ENCODE peak calls at places on chromosomes 12 and 14, in four cellular contexts. U is tibial nerve, D is mammary epithelial cell, L is SJSA1. W is an unnamed sample. For H3K9me3 and H3K4me1, the result is how much of the 10 kb centered on the place peaks cover.

GRCh38 chr12:32780111-32780510 is 24.4 kb upstream of the YARS2 start:
- DNase-seq in U (no peak), D (no peak), L (no peak), W (no peak)

GRCh38 chr12:64219135-64219534 is 3.0 kb downstream of the KICS2 start:
- DNase-seq in U (no peak), L (no peak), D (no peak), W (no peak)

GRCh38 chr14:77086017-77086727 is 11.9 kb upstream of the CIPC start:
- DNase-seq in U (no peak), L (no peak), D (peak), W (peak)

GRCh38 chr12:15116073-15116472 is 105.1 kb downstream of the RERG start:
- DNase-seq in L (no peak), D (no peak), U (no peak), W (no peak)

GRCh38 chr14:57974896-57975295 is 109.0 kb upstream of the SLC35F4 start:
- DNase-seq in D (peak), U (no peak), L (no peak), W (no peak)

GRCh38 chr12:117064049-117064448 is 35.2 kb downstream of the TESC start:
- DNase-seq in D (no peak), U (no peak), L (no peak), W (no peak)

GRCh38 chr14:81219821-81220487 is 805 bp downstream of the GTF2A1 start:
- DNase-seq in D (no peak), U (no peak), L (no peak), W (no peak)

GRCh38 chr12:57724936-57725740 is 13.4 kb downstream of the AGAP2 start:
- DNase-seq in L (peak), D (no peak), U (no peak), W (no peak)

GRCh38 chr12:96882862-96883261 is 24.2 kb upstream of the NEDD1 start:
- DNase-seq in U (no peak), L (peak), D (peak), W (peak)

GRCh38 chr12:117188961-117189724 is 1.1 kb downstream of the FBXO21 start:
- DNase-seq in U (peak), L (no peak), D (peak), W (peak)

GRCh38 chr12:6056406-6057211 is 67.9 kb downstream of the VWF start:
- DNase-seq in L (no peak), U (no peak), D (no peak), W (peak)

GRCh38 chr12:32032205-32032810 is 73.1 kb downstream of the RESF1 start:
- DNase-seq in U (no peak), L (no peak), D (no peak), W (peak)

GRCh38 chr12:69540606-69541386 is 44.5 kb upstream of the CCT2 start:
- DNase-seq in D (no peak), L (no peak), U (no peak), W (peak)

GRCh38 chr14:64764641-64765520 is 60.7 kb downstream of the PLEKHG3 start:
- DNase-seq in L (peak), D (peak), U (peak), W (peak)

GRCh38 chr12:127893875-127894635 is 372.9 kb upstream of the TMEM132C start:
- DNase-seq in L (no peak), D (no peak), U (no peak), W (no peak)

GRCh38 chr12:108605000-108605689 is 7.3 kb upstream of the TMEM119 start:
- DNase-seq in U (no peak), D (no peak), L (peak), W (peak)

GRCh38 chr12:117501470-117501869 is 140.0 kb upstream of the NOS1 start:
- DNase-seq in D (no peak), U (no peak), L (no peak), W (no peak)

GRCh38 chr12:25034676-25035075 is 85.8 kb upstream of the BCAT1 start:
- DNase-seq in L (no peak), U (no peak), D (peak), W (no peak)

GRCh38 chr14:31266437-31267331 is 59.1 kb upstream of the HECTD1 start:
- DNase-seq in U (no peak), D (no peak), L (no peak), W (no peak)

GRCh38 chr14:56318393-56319115 is 200.3 kb downstream of the PELI2 start:
- DNase-seq in U (no peak), D (no peak), L (no peak), W (no peak)

GRCh38 chr12:121568503-121568902 is 12.3 kb downstream of the KDM2B start:
- DNase-seq in D (no peak), U (no peak), L (no peak), W (no peak)

GRCh38 chr14:54669759-54670630 is 103.1 kb downstream of the SAMD4A start:
- DNase-seq in D (no peak), U (peak), L (peak), W (peak)

GRCh38 chr12:122986258-122986871 is 5.9 kb downstream of the ARL6IP4 start:
- DNase-seq in D (no peak), U (no peak), L (no peak), W (no peak)

GRCh38 chr14:71714225-71714624 is 218.0 kb upstream of the RGS6 start:
- DNase-seq in U (no peak), D (peak), L (no peak), W (peak)

GRCh38 chr14:79708991-79709390 is 502.3 kb downstream of the DIO2 start:
- DNase-seq in L (peak), D (no peak), U (no peak), W (peak)

GRCh38 chr14:90427848-90428426 is 31.1 kb downstream of the CALM1 start:
- DNase-seq in U (no peak), D (no peak), L (no peak), W (no peak)

GRCh38 chr14:44108601-44109000 is 398.5 kb downstream of the FSCB start:
- DNase-seq in L (no peak), U (no peak), D (peak), W (no peak)

GRCh38 chr14:51053157-51053556 is 41.7 kb downstream of the TRIM9 start:
- DNase-seq in D (no peak), U (no peak), L (no peak), W (no peak)

GRCh38 chr14:73237786-73238261 is 518 bp downstream of the PAPLN start:
- DNase-seq in U (no peak), L (no peak), D (no peak), W (peak)

GRCh38 chr14:24309538-24310386 is at the start of gene LTB4R2:
- DNase-seq in L (no peak), D (peak), U (no peak), W (no peak)

GRCh38 chr12:109020750-109021380 is at the start of gene SVOP:
- DNase-seq in L (peak), U (peak), D (peak), W (peak)

GRCh38 chr12:49026678-49027480 is 8.3 kb upstream of the PRKAG1 start:
- DNase-seq in D (no peak), U (no peak), L (no peak), W (no peak)

GRCh38 chr14:104105822-104106470 is 20.4 kb downstream of the ASPG start:
- DNase-seq in U (no peak), L (no peak), D (no peak), W (no peak)

GRCh38 chr14:102739190-102739469 is 38.1 kb upstream of the TRAF3 start:
- DNase-seq in U (no peak), D (no peak), L (no peak), W (no peak)

GRCh38 chr12:118999107-118999506 is 17.8 kb downstream of the SRRM4 start:
- DNase-seq in U (no peak), L (no peak), D (no peak), W (no peak)

GRCh38 chr12:47156167-47156736 is 76.5 kb upstream of the AMIGO2 start:
- DNase-seq in U (no peak), L (no peak), D (peak), W (peak)

GRCh38 chr14:106790189-106791036 is 1264.0 kb downstream of the TMEM121 start:
- DNase-seq in D (peak), L (peak), U (peak), W (no peak)
- H3K4me3 ChIP-seq in D (no peak), L (no peak), U (no peak), W (no peak)

DNA sequence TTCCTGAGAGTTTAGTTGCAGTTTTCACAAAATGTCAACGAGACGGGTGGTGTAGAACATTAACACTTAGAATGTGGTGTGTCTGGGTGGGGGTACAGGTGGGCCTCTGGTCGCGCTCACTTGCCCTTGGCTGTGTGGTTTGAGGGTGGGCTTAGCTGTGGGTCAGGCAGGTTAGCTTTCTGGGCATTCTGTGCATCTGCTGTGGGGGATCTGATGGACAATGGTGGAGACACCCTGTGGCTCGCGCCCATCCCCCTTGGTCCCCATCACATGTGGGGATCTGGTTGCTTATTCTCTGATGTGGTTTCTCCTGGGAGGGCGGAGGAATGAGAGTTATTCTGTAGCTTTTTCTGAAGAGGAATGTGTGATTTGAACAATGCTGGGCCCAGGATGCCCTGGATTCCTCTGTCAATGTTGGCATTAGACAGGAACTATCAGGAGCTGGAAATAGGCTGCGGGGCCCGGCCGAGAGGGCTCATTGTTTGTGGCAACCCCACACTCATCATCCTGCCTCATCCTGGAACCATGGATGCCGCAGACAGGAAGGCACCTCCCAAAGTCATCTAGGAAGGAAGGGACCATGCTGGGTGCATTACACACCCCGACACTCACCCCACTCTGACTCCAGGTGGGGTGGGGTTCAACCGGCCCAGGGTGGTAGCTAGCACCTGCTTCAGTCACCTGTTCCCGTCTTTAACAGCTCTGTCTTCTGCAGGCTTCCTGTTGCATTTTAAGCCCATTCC is 101.7 kb downstream of the TSPAN9 start:
- DNase-seq in U (no peak), L (peak), D (no peak), W (no peak)
- H3K9me3 ChIP-seq in U (under half), L (under half), D (under half), W (under half)

GRCh38 chr12:124636138-124636968 is 68.9 kb upstream of the NCOR2 start:
- DNase-seq in L (peak), D (peak), U (no peak), W (peak)
- H3K4me1 ChIP-seq in L (under half), D (half or more), U (under half), W (under half)

GRCh38 chr12:4228122-4228580 is 45.4 kb upstream of the CCND2 start:
- DNase-seq in U (no peak), D (no peak), L (no peak), W (no peak)
- H3K4me3 ChIP-seq in U (no peak), D (no peak), L (no peak), W (no peak)

GRCh38 chr14:75350505-75351060 is 72.0 kb downstream of the FOS start:
- DNase-seq in D (no peak), L (no peak), U (no peak), W (no peak)
- H3K9me3 ChIP-seq in D (under half), L (under half), U (under half), W (under half)

DNA sequence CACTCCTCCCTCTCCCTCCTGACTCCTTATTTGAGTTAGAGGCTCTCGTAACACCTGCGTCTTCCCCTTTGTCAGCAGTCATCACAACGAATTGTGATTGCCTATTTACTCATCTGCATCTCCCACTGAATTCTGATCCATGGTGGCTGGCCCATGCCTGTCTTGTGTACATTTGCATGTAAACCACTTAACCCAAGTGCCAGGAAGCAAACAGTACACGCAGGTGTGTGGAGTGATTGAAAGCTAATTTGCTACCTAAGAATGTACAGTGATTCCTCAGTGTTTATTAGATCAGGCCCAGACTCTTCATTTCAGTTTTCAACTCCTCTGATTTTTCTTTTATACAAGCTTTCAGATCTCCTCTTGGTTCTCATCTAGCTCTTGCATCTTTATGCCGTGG is 154.6 kb downstream of the MON2 start:
- DNase-seq in L (no peak), D (no peak), U (no peak), W (no peak)
- H3K4me1 ChIP-seq in L (under half), D (under half), U (under half), W (under half)

W was measured in fibroblast of lung.